ENCODE peak calls at places on chromosomes 5 and 9, in ten cellular contexts. F is amniotic stem cell; E is stimulated activated CD4-positive, alpha-beta T cell treated with anti-CD3 and anti-CD28 coated beads, TNF-alpha, amount 100 ng/mL, for 24 hours; P is dorsolateral prefrontal cortex; N is upper lobe of right lung; K is right lobe of liver; B is OCI-M1; O is head of caudate nucleus; A is transverse colon; Y is breast epithelium. J is an unnamed sample.

GRCh38 chr9:133402689-133403088 is 15.1 kb downstream of the REXO4 start:
- DNase-seq in F (no peak), E (no peak), P (no peak), N (no peak), K (no peak), B (no peak), O (no peak), A (no peak), Y (no peak), J (no peak)

GRCh38 chr5:171888051-171888481 is 102.4 kb downstream of the SMIM23 start:
- DNase-seq in F (no peak), E (no peak), P (no peak), N (no peak), K (no peak), B (no peak), O (no peak), A (no peak), Y (no peak), J (no peak)

GRCh38 chr9:132609829-132610228 is 27.4 kb downstream of the BARHL1 start:
- DNase-seq in F (no peak), E (no peak), P (no peak), N (no peak), K (no peak), B (no peak), O (no peak), A (no peak), Y (no peak), J (no peak)

GRCh38 chr9:111516061-111516465 is 8.9 kb upstream of the ZNF483 start:
- DNase-seq in F (no peak), E (no peak), P (no peak), N (no peak), K (no peak), B (peak; percentile 70), O (no peak), A (no peak), Y (no peak), J (no peak)

GRCh38 chr5:95808686-95809413 is 13.7 kb downstream of the GLRX start:
- DNase-seq in F (no peak), E (peak; percentile 54), P (no peak), N (no peak), K (peak; percentile 67), B (peak; percentile 55), O (peak; percentile 47), A (peak; percentile 82), Y (peak; percentile 43), J (peak; percentile 32)

GRCh38 chr5:151493599-151494136 is 46.3 kb downstream of the SLC36A1 start:
- DNase-seq in F (no peak), E (no peak), P (no peak), N (no peak), K (no peak), B (no peak), O (no peak), A (no peak), Y (no peak), J (no peak)

GRCh38 chr5:157571357-157571827 is 4.2 kb downstream of the ADAM19 start:
- DNase-seq in F (no peak), E (no peak), P (no peak), N (no peak), K (no peak), B (peak; percentile 96), O (no peak), A (peak; percentile 65), Y (no peak), J (no peak)

GRCh38 chr9:118595719-118596305 is 773.4 kb downstream of the BRINP1 start:
- DNase-seq in F (peak; percentile 34), E (no peak), P (no peak), N (no peak), K (no peak), B (no peak), O (peak; percentile 73), A (peak; percentile 7), Y (peak; percentile 28), J (peak; percentile 58)

GRCh38 chr5:138240690-138241385 is 27.7 kb upstream of the CDC23 start:
- DNase-seq in F (no peak), E (no peak), P (no peak), N (no peak), K (no peak), B (peak; percentile 30), O (no peak), A (no peak), Y (no peak), J (no peak)

GRCh38 chr5:154820383-154820782 is 30.0 kb downstream of the FAXDC2 start:
- DNase-seq in F (no peak), E (no peak), P (no peak), N (no peak), K (no peak), B (no peak), O (no peak), A (no peak), Y (no peak), J (no peak)

GRCh38 chr9:69454327-69454726 is 129.3 kb downstream of the ENTREP1 start:
- DNase-seq in F (no peak), E (no peak), P (no peak), N (no peak), K (no peak), B (no peak), O (no peak), A (no peak), Y (no peak), J (no peak)

GRCh38 chr5:98975223-98975622 is 46.4 kb upstream of the CHD1 start:
- DNase-seq in F (no peak), E (no peak), P (no peak), N (no peak), K (no peak), B (no peak), O (no peak), A (no peak), Y (no peak), J (no peak)

GRCh38 chr9:40914772-40915659 is 213.5 kb downstream of the FOXD4L6 start:
- DNase-seq in F (no peak), E (no peak), P (no peak), N (no peak), K (no peak), B (no peak), O (no peak), A (no peak), Y (no peak), J (no peak)

GRCh38 chr5:91224459-91224858 is 158.7 kb downstream of the ARRDC3 start:
- DNase-seq in F (no peak), E (no peak), P (no peak), N (no peak), K (no peak), B (no peak), O (no peak), A (no peak), Y (no peak), J (no peak)

GRCh38 chr5:94691947-94692346 is 73.5 kb downstream of the SLF1 start:
- DNase-seq in F (no peak), E (no peak), P (no peak), N (no peak), K (no peak), B (no peak), O (no peak), A (no peak), Y (no peak), J (peak; percentile 62)

GRCh38 chr5:89988129-89988528 is 421.4 kb downstream of the CETN3 start:
- DNase-seq in F (no peak), E (no peak), P (no peak), N (no peak), K (no peak), B (no peak), O (no peak), A (no peak), Y (no peak), J (no peak)

GRCh38 chr9:129175825-129176633 is 2.0 kb downstream of the IER5L start:
- DNase-seq in F (peak; percentile 67), E (no peak), P (no peak), N (peak; percentile 92), K (peak; percentile 91), B (peak; percentile 92), O (peak; percentile 69), A (peak; percentile 92), Y (peak; percentile 94), J (no peak)

GRCh38 chr5:67206381-67207328 is 10.1 kb upstream of the CD180 start:
- DNase-seq in F (no peak), E (peak; percentile 70), P (no peak), N (peak; percentile 69), K (no peak), B (peak; percentile 97), O (no peak), A (peak; percentile 78), Y (peak; percentile 72), J (no peak)

GRCh38 chr5:153939101-153939500 is 99.6 kb downstream of the FAM114A2 start:
- DNase-seq in F (no peak), E (no peak), P (no peak), N (no peak), K (no peak), B (no peak), O (peak; percentile 53), A (no peak), Y (no peak), J (no peak)

GRCh38 chr5:118968925-118969375 is 19.4 kb downstream of the DTWD2 start:
- DNase-seq in F (no peak), E (no peak), P (no peak), N (no peak), K (no peak), B (no peak), O (no peak), A (no peak), Y (no peak), J (no peak)

GRCh38 chr9:97900738-97901565 is 21.3 kb downstream of the TRMO start:
- DNase-seq in F (no peak), E (no peak), P (no peak), N (no peak), K (no peak), B (peak; percentile 57), O (peak; percentile 35), A (no peak), Y (no peak), J (peak; percentile 73)

GRCh38 chr5:160020266-160020770 is 11.4 kb downstream of the TTC1 start:
- DNase-seq in F (no peak), E (no peak), P (no peak), N (no peak), K (no peak), B (no peak), O (no peak), A (no peak), Y (no peak), J (no peak)

GRCh38 chr5:56076486-56076885 is 81.7 kb upstream of the IL6ST start:
- DNase-seq in F (no peak), E (no peak), P (no peak), N (no peak), K (no peak), B (no peak), O (no peak), A (no peak), Y (no peak), J (no peak)

GRCh38 chr9:100428871-100429654 is 2.1 kb downstream of the MSANTD3 start:
- DNase-seq in F (peak; percentile 96), E (no peak), P (no peak), N (no peak), K (no peak), B (no peak), O (peak; percentile 23), A (no peak), Y (no peak), J (peak; percentile 39)